ENCODE peak calls at places on chromosomes 13 and 19, in ten cellular contexts. O is ascending aorta; G is EL; W is SHP77; Z is effector memory CD4-positive, alpha-beta T cell; U is T-helper 1 cell; T is HCEC 1CT; A is anterior cingulate cortex; N is D341Med; D is iris pigment epithelial cell. H is an unnamed sample.

GRCh38 chr13:35720690-35721554 is 244.4 kb upstream of the MAB21L1 start:
- DNase-seq in O (no peak), G (peak), W (peak), Z (no peak), U (no peak), T (no peak), A (peak), N (peak), D (peak), H (peak)

GRCh38 chr19:6604906-6605305 is 14.0 kb upstream of the CD70 start:
- DNase-seq in O (no peak), G (no peak), W (no peak), Z (no peak), U (no peak), T (no peak), A (no peak), N (no peak), D (no peak), H (no peak)

GRCh38 chr19:4676955-4677731 is 7.0 kb upstream of the MYDGF start:
- DNase-seq in O (no peak), G (peak), W (peak), Z (no peak), U (no peak), T (peak), A (peak), N (peak), D (peak), H (no peak)

GRCh38 chr19:45147835-45148676 is 12.7 kb downstream of the NKPD1 start:
- DNase-seq in O (no peak), G (no peak), W (no peak), Z (no peak), U (no peak), T (no peak), A (no peak), N (no peak), D (no peak), H (no peak)

GRCh38 chr13:75310005-75310580 is 171.9 kb downstream of the TBC1D4 start:
- DNase-seq in O (no peak), G (no peak), W (no peak), Z (no peak), U (no peak), T (no peak), A (no peak), N (no peak), D (no peak), H (no peak)

GRCh38 chr13:110108348-110109139 is 198.4 kb downstream of the COL4A1 start:
- DNase-seq in O (peak), G (peak), W (peak), Z (no peak), U (no peak), T (peak), A (peak), N (peak), D (peak), H (no peak)

GRCh38 chr19:12756150-12756883 is 4.7 kb downstream of the BEST2 start:
- DNase-seq in O (no peak), G (no peak), W (no peak), Z (no peak), U (no peak), T (no peak), A (no peak), N (no peak), D (no peak), H (no peak)

GRCh38 chr19:29843180-29844051 is 31.6 kb downstream of the CCNE1 start:
- DNase-seq in O (no peak), G (no peak), W (no peak), Z (no peak), U (peak), T (no peak), A (no peak), N (no peak), D (no peak), H (no peak)

GRCh38 chr13:79435549-79435948 is 29.5 kb upstream of the RBM26 start:
- DNase-seq in O (no peak), G (peak), W (no peak), Z (no peak), U (no peak), T (peak), A (no peak), N (no peak), D (peak), H (no peak)

GRCh38 chr19:29263305-29264080 is 50.5 kb upstream of the UQCRFS1 start:
- DNase-seq in O (no peak), G (peak), W (no peak), Z (peak), U (peak), T (no peak), A (peak), N (peak), D (peak), H (peak)

GRCh38 chr13:40096357-40096911 is 441.0 kb downstream of the COG6 start:
- DNase-seq in O (no peak), G (no peak), W (no peak), Z (no peak), U (peak), T (no peak), A (no peak), N (no peak), D (no peak), H (peak)

GRCh38 chr19:1066748-1067340 is at the start of gene ARHGAP45:
- DNase-seq in O (no peak), G (no peak), W (no peak), Z (peak), U (peak), T (no peak), A (no peak), N (peak), D (no peak), H (peak)

GRCh38 chr13:102609696-102610095 is 12.9 kb downstream of the TPP2 start:
- DNase-seq in O (no peak), G (no peak), W (no peak), Z (no peak), U (no peak), T (no peak), A (no peak), N (no peak), D (no peak), H (no peak)

GRCh38 chr19:57814505-57815246 is at the start of gene ZNF552:
- DNase-seq in O (peak), G (peak), W (peak), Z (peak), U (peak), T (peak), A (peak), N (peak), D (peak), H (peak)

GRCh38 chr19:3979289-3979673 is 6.0 kb downstream of the EEF2 start:
- DNase-seq in O (peak), G (no peak), W (no peak), Z (no peak), U (peak), T (no peak), A (no peak), N (no peak), D (no peak), H (no peak)

GRCh38 chr19:35901854-35902661 is at the start of gene HCST:
- DNase-seq in O (no peak), G (peak), W (no peak), Z (peak), U (peak), T (no peak), A (no peak), N (no peak), D (no peak), H (peak)

GRCh38 chr13:44050450-44051063 is 170.9 kb downstream of the LACC1 start:
- DNase-seq in O (no peak), G (peak), W (peak), Z (no peak), U (no peak), T (peak), A (no peak), N (peak), D (peak), H (no peak)

GRCh38 chr19:4557971-4558941 is 1.2 kb downstream of the SEMA6B start:
- DNase-seq in O (no peak), G (no peak), W (peak), Z (no peak), U (peak), T (no peak), A (no peak), N (peak), D (no peak), H (no peak)

GRCh38 chr13:54194233-54195024 is 1165.8 kb downstream of the OLFM4 start:
- DNase-seq in O (no peak), G (no peak), W (no peak), Z (no peak), U (no peak), T (no peak), A (no peak), N (no peak), D (no peak), H (no peak)

H was measured in T-helper 2 cell.